ENCODE peak calls at places on chromosome 20, in four cellular contexts. One of them, this sample, is unnamed.

GRCh38 chr20:59805786-59806577 is 127.5 kb downstream of the SYCP2 start:
- DNase-seq in mesendoderm: no peak
- DNase-seq in H1: no peak
- DNase-seq in IMR-90: no peak
- DNase-seq in this sample: peak; percentile 22

GRCh38 chr20:10492065-10492464 is 57.0 kb downstream of the SLX4IP start:
- DNase-seq in H1: no peak
- DNase-seq in IMR-90: peak; percentile 70
- DNase-seq in mesendoderm: no peak
- DNase-seq in this sample: no peak

GRCh38 chr20:53655909-53656652 is 62.4 kb upstream of the ZNF217 start:
- DNase-seq in IMR-90: peak; percentile 65
- DNase-seq in H1: no peak
- DNase-seq in mesendoderm: no peak
- DNase-seq in this sample: no peak

GRCh38 chr20:35944189-35944588 is 10.1 kb downstream of the SCAND1 start:
- DNase-seq in H1: no peak
- DNase-seq in IMR-90: no peak
- DNase-seq in mesendoderm: no peak
- DNase-seq in this sample: no peak

GRCh38 chr20:35273449-35274171 is 4.3 kb downstream of the MMP24OS start:
- DNase-seq in H1: no peak
- DNase-seq in IMR-90: no peak
- DNase-seq in mesendoderm: peak; percentile 25
- DNase-seq in this sample: peak; percentile 88

GRCh38 chr20:1803216-1804128 is 91.7 kb upstream of the SIRPA start:
- DNase-seq in H1: peak; percentile 73
- DNase-seq in IMR-90: peak; percentile 60
- DNase-seq in mesendoderm: peak; percentile 82
- DNase-seq in this sample: peak; percentile 81

GRCh38 chr20:21159658-21160380 is 33.9 kb downstream of the KIZ start:
- DNase-seq in H1: no peak
- DNase-seq in IMR-90: peak; percentile 52
- DNase-seq in mesendoderm: no peak
- DNase-seq in this sample: no peak

GRCh38 chr20:63060057-63060991 is 53.6 kb upstream of the BHLHE23 start:
- DNase-seq in mesendoderm: no peak
- DNase-seq in IMR-90: peak; percentile 22
- DNase-seq in H1: no peak
- DNase-seq in this sample: peak; percentile 34

GRCh38 chr20:54082100-54082499 is 11.7 kb upstream of the BCAS1 start:
- DNase-seq in mesendoderm: no peak
- DNase-seq in H1: no peak
- DNase-seq in IMR-90: no peak
- DNase-seq in this sample: no peak

GRCh38 chr20:24998631-24999445 is 6.3 kb upstream of the APMAP start:
- DNase-seq in mesendoderm: no peak
- DNase-seq in IMR-90: peak; percentile 4
- DNase-seq in H1: no peak
- DNase-seq in this sample: peak; percentile 17

GRCh38 chr20:53774487-53775203 is 181.0 kb upstream of the ZNF217 start:
- DNase-seq in IMR-90: peak; percentile 95
- DNase-seq in H1: no peak
- DNase-seq in mesendoderm: no peak
- DNase-seq in this sample: no peak

GRCh38 chr20:54148947-54149764 is 24.6 kb downstream of the CYP24A1 start:
- DNase-seq in IMR-90: no peak
- DNase-seq in mesendoderm: no peak
- DNase-seq in H1: no peak
- DNase-seq in this sample: no peak

GRCh38 chr20:23856226-23856625 is 23.3 kb downstream of the CST5 start:
- DNase-seq in mesendoderm: no peak
- DNase-seq in H1: no peak
- DNase-seq in IMR-90: no peak
- DNase-seq in this sample: no peak

GRCh38 chr20:381581-382290 is 1.2 kb downstream of the TRIB3 start:
- DNase-seq in IMR-90: peak; percentile 66
- DNase-seq in H1: no peak
- DNase-seq in mesendoderm: peak; percentile 78
- DNase-seq in this sample: peak; percentile 68

GRCh38 chr20:48694466-48694865 is 133.3 kb downstream of the PREX1 start:
- DNase-seq in H1: no peak
- DNase-seq in IMR-90: no peak
- DNase-seq in mesendoderm: no peak
- DNase-seq in this sample: no peak

GRCh38 chr20:57435498-57436222 is 44.5 kb downstream of the RBM38 start:
- DNase-seq in mesendoderm: peak; percentile 50
- DNase-seq in IMR-90: no peak
- DNase-seq in H1: no peak
- DNase-seq in this sample: peak; percentile 62

GRCh38 chr20:48791014-48791413 is 36.8 kb downstream of the PREX1 start:
- DNase-seq in IMR-90: no peak
- DNase-seq in H1: no peak
- DNase-seq in mesendoderm: no peak
- DNase-seq in this sample: no peak

GRCh38 chr20:57004416-57004815 is 262.0 kb downstream of the BMP7 start:
- DNase-seq in mesendoderm: no peak
- DNase-seq in IMR-90: no peak
- DNase-seq in H1: no peak
- DNase-seq in this sample: no peak

GRCh38 chr20:13552061-13552460 is 86.7 kb downstream of the TASP1 start:
- DNase-seq in IMR-90: peak; percentile 69
- DNase-seq in mesendoderm: no peak
- DNase-seq in H1: no peak
- DNase-seq in this sample: no peak

GRCh38 chr20:38863024-38863851 is 57.7 kb downstream of the PPP1R16B start:
- DNase-seq in H1: no peak
- DNase-seq in mesendoderm: no peak
- DNase-seq in IMR-90: no peak
- DNase-seq in this sample: no peak

GRCh38 chr20:47272893-47273590 is 83.5 kb downstream of the ZMYND8 start:
- DNase-seq in H1: peak; percentile 7
- DNase-seq in mesendoderm: peak; percentile 81
- DNase-seq in IMR-90: peak; percentile 71
- DNase-seq in this sample: peak; percentile 36

GRCh38 chr20:22768779-22769178 is 184.4 kb upstream of the FOXA2 start:
- DNase-seq in IMR-90: no peak
- DNase-seq in H1: no peak
- DNase-seq in mesendoderm: peak; percentile 57
- DNase-seq in this sample: no peak

GRCh38 chr20:673606-674005 is 2.0 kb downstream of the SCRT2 start:
- DNase-seq in IMR-90: no peak
- DNase-seq in H1: no peak
- DNase-seq in mesendoderm: no peak
- DNase-seq in this sample: no peak

GRCh38 chr20:55580475-55580874 is 424.8 kb downstream of the CBLN4 start:
- DNase-seq in H1: no peak
- DNase-seq in IMR-90: no peak
- DNase-seq in mesendoderm: no peak
- DNase-seq in this sample: no peak

GRCh38 chr20:4154958-4155411 is 139.6 kb upstream of the RNF24 start:
- DNase-seq in mesendoderm: no peak
- DNase-seq in IMR-90: no peak
- DNase-seq in H1: no peak
- DNase-seq in this sample: no peak

GRCh38 chr20:42340358-42340757 is 722.2 kb upstream of the CHD6 start:
- DNase-seq in H1: no peak
- DNase-seq in IMR-90: no peak
- DNase-seq in mesendoderm: no peak
- DNase-seq in this sample: no peak

GRCh38 chr20:20446613-20447012 is 78.7 kb downstream of the INSM1 start:
- DNase-seq in H1: no peak
- DNase-seq in mesendoderm: no peak
- DNase-seq in IMR-90: no peak
- DNase-seq in this sample: no peak

GRCh38 chr20:57567471-57568079 is 6.7 kb downstream of the PCK1 start:
- DNase-seq in IMR-90: no peak
- DNase-seq in mesendoderm: no peak
- DNase-seq in H1: no peak
- DNase-seq in this sample: no peak

GRCh38 chr20:9989066-9989724 is 45.6 kb upstream of the ANKEF1 start:
- DNase-seq in IMR-90: peak; percentile 53
- DNase-seq in H1: no peak
- DNase-seq in mesendoderm: no peak
- DNase-seq in this sample: no peak

GRCh38 chr20:1505361-1505760 is 14.1 kb upstream of the SIRPB2 start:
- DNase-seq in IMR-90: no peak
- DNase-seq in mesendoderm: no peak
- DNase-seq in H1: no peak
- DNase-seq in this sample: no peak

GRCh38 chr20:41214202-41214601 is 76.9 kb downstream of the PLCG1 start:
- DNase-seq in IMR-90: no peak
- DNase-seq in mesendoderm: no peak
- DNase-seq in H1: no peak
- DNase-seq in this sample: no peak

GRCh38 chr20:4875578-4876067 is 125.7 kb downstream of the SLC23A2 start:
- DNase-seq in H1: no peak
- DNase-seq in IMR-90: no peak
- DNase-seq in mesendoderm: no peak
- DNase-seq in this sample: no peak

DNA sequence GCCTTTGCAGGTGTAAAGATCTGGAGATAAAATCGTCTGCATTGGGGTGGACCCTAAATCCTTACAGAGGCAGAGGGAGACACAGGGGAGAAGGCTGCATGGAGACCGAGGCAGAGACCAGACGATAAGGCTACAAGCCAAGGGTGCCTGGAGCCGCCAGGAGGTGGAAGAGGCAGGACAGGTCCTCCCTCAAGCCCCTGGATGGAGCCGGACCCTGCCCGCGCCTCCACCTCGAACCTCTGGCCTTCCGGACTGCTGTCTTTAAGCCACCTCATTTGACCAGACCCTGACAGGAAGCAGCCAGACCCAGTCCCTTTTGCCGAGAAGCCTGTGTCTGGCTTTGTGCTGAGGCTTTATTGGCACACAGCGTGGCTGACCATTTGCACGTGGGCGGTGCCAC is 183.8 kb downstream of the TAF4 start:
- DNase-seq in mesendoderm: no peak
- DNase-seq in IMR-90: no peak
- DNase-seq in H1: no peak
- DNase-seq in this sample: no peak
- H2BK120ac ChIP-seq in mesendoderm: no peak overlapping the region
- H2BK120ac ChIP-seq in IMR-90: no peak overlapping the region
- H2BK120ac ChIP-seq in H1: no peak overlapping the region
- H2BK120ac ChIP-seq in this sample: no peak overlapping the region

GRCh38 chr20:32053648-32054047 is 1.6 kb downstream of the HCK start:
- DNase-seq in IMR-90: no peak
- DNase-seq in mesendoderm: no peak
- DNase-seq in H1: no peak
- DNase-seq in this sample: no peak

GRCh38 chr20:32050851-32051556 is 1.0 kb upstream of the HCK start:
- DNase-seq in IMR-90: no peak
- DNase-seq in H1: no peak
- DNase-seq in mesendoderm: peak; percentile 33
- DNase-seq in this sample: peak; percentile 65

GRCh38 chr20:32052792-32053362 is 835 bp downstream of the HCK start:
- DNase-seq in H1: no peak
- DNase-seq in IMR-90: no peak
- DNase-seq in mesendoderm: no peak
- DNase-seq in this sample: peak; percentile 77

GRCh38 chr20:32051720-32052089 is 337 bp upstream of the HCK start:
- DNase-seq in mesendoderm: no peak
- DNase-seq in H1: no peak
- DNase-seq in IMR-90: no peak
- DNase-seq in this sample: no peak

DNA sequence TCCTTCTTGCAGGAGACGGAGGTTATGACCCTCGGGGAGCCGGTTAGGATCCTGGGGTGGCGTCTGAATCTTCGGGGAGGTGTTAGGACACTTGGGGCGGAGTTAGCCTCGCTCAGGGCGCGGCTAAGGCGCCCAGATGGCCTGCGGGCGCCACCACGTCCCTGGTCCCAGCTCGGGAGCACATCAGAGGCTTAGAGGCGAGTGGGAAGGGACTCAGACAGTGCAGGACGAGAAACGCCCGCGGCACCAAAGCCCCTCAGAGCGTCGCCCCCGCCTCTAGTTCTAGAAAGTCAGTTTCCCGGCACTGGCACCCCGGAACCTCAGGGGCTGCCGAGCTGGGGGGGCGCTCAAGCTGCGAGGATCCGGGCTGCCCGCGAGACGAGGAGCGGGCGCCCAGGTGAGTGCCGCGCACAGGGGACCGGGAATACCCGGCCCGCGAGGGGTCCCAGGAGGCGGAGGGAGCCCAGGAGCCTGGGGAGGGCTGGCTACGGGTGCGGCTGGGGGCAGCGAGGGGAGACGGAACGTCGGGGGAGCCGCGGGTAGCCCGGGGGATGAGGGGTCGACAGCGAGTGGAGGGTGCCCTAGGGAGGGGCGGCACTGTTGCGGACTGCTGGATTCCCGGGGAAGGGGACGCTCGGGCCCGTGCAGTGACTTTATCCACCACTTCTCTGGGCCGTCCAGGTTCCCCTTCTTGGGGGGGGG is at the start of gene HCK:
- DNase-seq in H1: no peak
- DNase-seq in mesendoderm: no peak
- DNase-seq in IMR-90: no peak
- DNase-seq in this sample: no peak
- H3K18ac ChIP-seq in H1: peak within 1 kb of the TSS; percentile 71
- H3K18ac ChIP-seq in mesendoderm: peak within 1 kb of the TSS; percentile 15
- H3K18ac ChIP-seq in IMR-90: no peak within 1 kb of the TSS
- H3K18ac ChIP-seq in this sample: peak within 1 kb of the TSS; percentile 27

DNA sequence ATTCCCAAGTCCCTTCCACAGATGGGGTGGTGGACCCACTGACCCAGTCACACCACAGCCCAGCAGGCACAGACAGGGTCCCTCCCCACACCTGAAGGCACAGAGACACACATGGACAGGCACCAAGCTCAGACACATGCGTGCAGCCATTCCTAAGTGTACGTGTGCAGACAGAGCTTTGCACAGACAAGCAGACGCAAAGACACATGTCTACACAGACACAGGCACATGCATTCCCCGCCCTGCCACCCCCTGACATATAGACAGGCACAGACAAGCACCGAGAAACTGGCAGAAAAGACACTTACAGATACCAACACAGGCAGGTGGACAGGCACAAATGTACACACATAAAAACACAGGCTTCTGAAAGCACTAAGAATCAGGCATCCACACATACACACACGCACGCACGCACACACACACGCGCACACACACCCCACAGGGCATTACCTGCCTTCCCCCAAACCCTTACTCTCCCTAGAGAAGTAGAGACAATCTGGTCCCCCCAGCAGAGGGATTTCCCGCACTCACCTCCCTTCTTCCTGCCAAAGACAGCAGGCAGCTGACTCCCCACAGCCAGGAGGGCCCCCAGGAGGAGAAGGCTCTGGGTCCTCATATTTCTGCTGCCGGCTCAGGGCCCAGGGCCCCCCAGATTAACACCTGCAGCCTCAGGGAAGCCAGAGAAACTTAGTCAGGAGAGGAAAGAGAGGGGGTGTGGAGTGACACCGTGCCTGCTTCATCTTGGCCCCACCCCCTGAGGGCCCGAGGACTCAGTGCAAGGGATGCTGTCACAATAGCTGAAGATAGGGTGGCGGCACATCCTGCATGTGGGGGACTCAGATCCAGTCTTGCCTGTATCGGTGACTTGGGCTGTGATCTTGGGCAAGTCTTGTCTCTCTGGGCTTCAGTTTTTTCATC is at the start of gene WFDC5:
- DNase-seq in mesendoderm: no peak
- DNase-seq in IMR-90: no peak
- DNase-seq in H1: no peak
- DNase-seq in this sample: no peak
- H3K56ac ChIP-seq in mesendoderm: no peak within 1 kb of the TSS
- H3K56ac ChIP-seq in IMR-90: no peak within 1 kb of the TSS
- H3K56ac ChIP-seq in H1: no peak within 1 kb of the TSS
- H3K56ac ChIP-seq in this sample: no peak within 1 kb of the TSS

GRCh38 chr20:3084283-3084985 is at the start of gene AVP:
- DNase-seq in mesendoderm: no peak
- DNase-seq in H1: no peak
- DNase-seq in IMR-90: no peak
- DNase-seq in this sample: no peak
- H2BK120ac ChIP-seq in mesendoderm: no peak within 1 kb of the TSS
- H2BK120ac ChIP-seq in H1: no peak within 1 kb of the TSS
- H2BK120ac ChIP-seq in IMR-90: no peak within 1 kb of the TSS
- H2BK120ac ChIP-seq in this sample: no peak within 1 kb of the TSS

This sample was measured in H9.